ENCODE peak calls at places on chromosome 18, in seven cellular contexts. J, V, Q, R, F, I and W are unnamed samples.

GRCh38 chr18:24488824-24489493 is 28.5 kb downstream of the HRH4 start:
- DNase-seq in J (no peak), V (peak; percentile 67), Q (peak; percentile 40), R (no peak), F (no peak), I (peak; percentile 47), W (peak; percentile 41)

GRCh38 chr18:21163647-21164625 is 52.3 kb upstream of the ROCK1 start:
- DNase-seq in J (no peak), V (no peak), Q (peak; percentile 94), R (no peak), F (no peak), I (peak; percentile 96), W (peak; percentile 83)

GRCh38 chr18:34544930-34545329 is 165.2 kb upstream of the DTNA start:
- DNase-seq in J (no peak), V (no peak), Q (no peak), R (no peak), F (no peak), I (no peak), W (no peak)

GRCh38 chr18:12254137-12254819 is at the start of gene CIDEA:
- DNase-seq in J (no peak), V (no peak), Q (no peak), R (peak; percentile 46), F (peak; percentile 20), I (no peak), W (peak; percentile 17)

GRCh38 chr18:22745966-22746365 is 187.2 kb upstream of the RBBP8 start:
- DNase-seq in J (no peak), V (no peak), Q (no peak), R (no peak), F (no peak), I (no peak), W (no peak)

GRCh38 chr18:24268784-24269550 is 128.7 kb downstream of the OSBPL1A start:
- DNase-seq in J (no peak), V (no peak), Q (no peak), R (no peak), F (no peak), I (no peak), W (no peak)

GRCh38 chr18:76385681-76385975 is 109.4 kb downstream of the ZNF516 start:
- DNase-seq in J (no peak), V (no peak), Q (no peak), R (no peak), F (no peak), I (no peak), W (no peak)

GRCh38 chr18:32301976-32302743 is 112.3 kb downstream of the MEP1B start:
- DNase-seq in J (no peak), V (no peak), Q (peak; percentile 91), R (no peak), F (no peak), I (no peak), W (peak; percentile 66)

GRCh38 chr18:70662588-70662987 is 373.7 kb downstream of the SOCS6 start:
- DNase-seq in J (no peak), V (no peak), Q (no peak), R (no peak), F (no peak), I (no peak), W (no peak)

DNA sequence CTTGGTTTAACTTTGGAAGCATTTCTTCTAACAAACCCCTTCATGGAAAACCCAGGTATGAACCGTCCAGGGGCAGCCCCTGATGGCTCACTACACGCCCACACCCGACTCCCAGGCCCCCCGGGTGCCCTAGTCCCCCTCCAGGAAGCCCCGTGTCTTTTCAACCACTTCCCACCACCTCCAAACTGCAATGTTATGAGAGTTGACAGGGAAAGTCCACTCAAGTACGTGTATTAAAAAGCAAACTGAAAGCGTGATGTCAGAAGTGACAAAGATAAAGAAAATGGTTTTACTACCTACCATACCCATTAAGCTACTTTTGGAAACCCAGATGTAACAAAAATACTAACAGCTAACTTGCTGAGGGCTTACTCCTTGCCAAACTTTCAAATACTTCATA is 51.5 kb downstream of the L3MBTL4 start:
- DNase-seq in J (no peak), V (no peak), Q (no peak), R (no peak), F (no peak), I (no peak), W (no peak)
- H3K4me3 ChIP-seq in J (no peak overlapping the region), V (no peak overlapping the region), Q (no peak overlapping the region), R (no peak overlapping the region), F (no peak overlapping the region), I (no peak overlapping the region), W (no peak overlapping the region)

GRCh38 chr18:8329186-8329771 is 280.0 kb upstream of the RAB12 start:
- DNase-seq in J (no peak), V (no peak), Q (peak; percentile 74), R (no peak), F (no peak), I (no peak), W (peak; percentile 69)
- H3K4me3 ChIP-seq in J (no peak overlapping the region), V (no peak overlapping the region), Q (no peak overlapping the region), R (no peak overlapping the region), F (no peak overlapping the region), I (no peak overlapping the region), W (no peak overlapping the region)

GRCh38 chr18:26863122-26863879 is 2.2 kb downstream of the AQP4 start:
- DNase-seq in J (peak; percentile 81), V (no peak), Q (no peak), R (peak; percentile 95), F (peak; percentile 96), I (no peak), W (no peak)

GRCh38 chr18:26863921-26864497 is 1.5 kb downstream of the AQP4 start:
- DNase-seq in J (no peak), V (no peak), Q (no peak), R (no peak), F (peak; percentile 60), I (no peak), W (no peak)

GRCh38 chr18:26862084-26862483 is 3.4 kb downstream of the AQP4 start:
- DNase-seq in J (no peak), V (no peak), Q (no peak), R (no peak), F (no peak), I (no peak), W (no peak)

GRCh38 chr18:26865557-26865956 is at the start of gene AQP4:
- DNase-seq in J (peak; percentile 43), V (no peak), Q (no peak), R (peak; percentile 86), F (peak; percentile 86), I (no peak), W (no peak)

GRCh38 chr18:26864658-26865057 is 849 bp downstream of the AQP4 start:
- DNase-seq in J (no peak), V (no peak), Q (no peak), R (no peak), F (peak; percentile 63), I (no peak), W (no peak)
- H3K4me3 ChIP-seq in J (no peak overlapping the region), V (no peak overlapping the region), Q (no peak overlapping the region), R (peak overlapping the region; percentile 66), F (no peak overlapping the region), I (no peak overlapping the region), W (no peak overlapping the region)

GRCh38 chr18:54436501-54436900 is 78.8 kb downstream of the C18orf54 start:
- DNase-seq in J (no peak), V (no peak), Q (no peak), R (no peak), F (no peak), I (no peak), W (no peak)

GRCh38 chr18:54440292-54440691 is 82.6 kb downstream of the C18orf54 start:
- DNase-seq in J (no peak), V (no peak), Q (peak; percentile 32), R (no peak), F (peak; percentile 1), I (no peak), W (no peak)

DNA sequence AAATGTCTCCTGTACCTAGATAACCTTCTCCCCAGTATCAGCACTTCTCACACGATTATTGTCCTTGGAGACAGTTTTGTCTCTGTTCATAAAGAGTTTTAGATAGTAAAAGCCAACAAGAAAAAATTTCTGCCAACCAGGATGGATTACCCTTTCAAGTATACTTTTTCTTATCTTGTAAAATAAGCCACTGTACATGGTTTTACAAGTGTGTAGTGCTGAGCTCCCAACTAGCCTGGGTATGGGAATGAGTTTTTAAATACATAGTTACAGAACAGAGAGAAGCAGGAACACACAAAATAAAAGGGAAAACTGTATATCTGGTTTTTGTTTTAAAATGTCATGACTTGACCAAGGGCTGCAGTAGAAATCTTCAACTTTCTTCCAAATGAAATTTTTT is 76.7 kb downstream of the C18orf54 start:
- DNase-seq in J (no peak), V (no peak), Q (no peak), R (no peak), F (no peak), I (no peak), W (peak; percentile 21)
- H3K4me3 ChIP-seq in J (no peak overlapping the region), V (no peak overlapping the region), Q (no peak overlapping the region), R (no peak overlapping the region), F (no peak overlapping the region), I (no peak overlapping the region), W (no peak overlapping the region)

GRCh38 chr18:13377496-13377895 is 158.9 kb downstream of the LDLRAD4 start:
- DNase-seq in J (no peak), V (no peak), Q (peak; percentile 20), R (no peak), F (no peak), I (peak; percentile 43), W (no peak)

GRCh38 chr18:13378150-13378549 is 159.6 kb downstream of the LDLRAD4 start:
- DNase-seq in J (no peak), V (no peak), Q (no peak), R (no peak), F (no peak), I (no peak), W (no peak)

GRCh38 chr18:13376298-13376840 is 157.8 kb downstream of the LDLRAD4 start:
- DNase-seq in J (no peak), V (no peak), Q (no peak), R (no peak), F (no peak), I (no peak), W (no peak)

GRCh38 chr18:13375302-13376255 is 157.0 kb downstream of the LDLRAD4 start:
- DNase-seq in J (peak; percentile 59), V (no peak), Q (peak; percentile 90), R (peak; percentile 84), F (peak; percentile 24), I (no peak), W (peak; percentile 79)

GRCh38 chr18:13376841-13377351 is 158.3 kb downstream of the LDLRAD4 start:
- DNase-seq in J (no peak), V (peak; percentile 10), Q (no peak), R (no peak), F (no peak), I (no peak), W (no peak)
- H3K4me3 ChIP-seq in J (no peak overlapping the region), V (no peak overlapping the region), Q (no peak overlapping the region), R (no peak overlapping the region), F (no peak overlapping the region), I (no peak overlapping the region), W (no peak overlapping the region)

GRCh38 chr18:1522249-1522615 is 617.6 kb downstream of the ADCYAP1 start:
- DNase-seq in J (no peak), V (no peak), Q (no peak), R (no peak), F (no peak), I (no peak), W (no peak)
- H3K4me3 ChIP-seq in J (no peak overlapping the region), V (no peak overlapping the region), Q (no peak overlapping the region), R (no peak overlapping the region), F (no peak overlapping the region), I (no peak overlapping the region), W (peak overlapping the region; percentile 53)